ENCODE peak calls at places on chromosomes 3 and 15, in six cellular contexts. W is HCT116, R is GM12878, P is H1, X is K562, L is HepG2. T is an unnamed sample.

GRCh38 chr15:58019503-58020376 is 45.8 kb downstream of the ALDH1A2 start:
- DNase-seq in W (no peak), R (no peak), P (no peak), X (no peak), L (no peak), T (peak)

GRCh38 chr15:48671381-48672022 is 26.0 kb upstream of the FBN1 start:
- DNase-seq in W (no peak), R (no peak), P (no peak), X (peak), L (no peak), T (no peak)

GRCh38 chr3:64530434-64531049 is 157.3 kb downstream of the ADAMTS9 start:
- DNase-seq in W (peak), R (no peak), P (peak), X (peak), L (peak), T (peak)

GRCh38 chr3:17110665-17111396 is 226.1 kb downstream of the PLCL2 start:
- DNase-seq in W (no peak), R (no peak), P (no peak), X (no peak), L (no peak), T (no peak)

GRCh38 chr15:99315636-99316035 is 64.4 kb downstream of the LRRC28 start:
- DNase-seq in W (peak), R (no peak), P (no peak), X (no peak), L (no peak), T (no peak)

GRCh38 chr15:33094336-33094735 is 100.2 kb downstream of the FMN1 start:
- DNase-seq in W (no peak), R (no peak), P (no peak), X (no peak), L (no peak), T (peak)

GRCh38 chr15:49863431-49864205 is 242.8 kb downstream of the DTWD1 start:
- DNase-seq in W (no peak), R (no peak), P (no peak), X (no peak), L (no peak), T (no peak)

GRCh38 chr15:78987891-78988360 is 43.1 kb upstream of the CTSH start:
- DNase-seq in W (no peak), R (no peak), P (no peak), X (no peak), L (no peak), T (peak)

GRCh38 chr15:69119692-69120395 is 40.6 kb upstream of the GLCE start:
- DNase-seq in W (no peak), R (no peak), P (peak), X (no peak), L (no peak), T (no peak)

GRCh38 chr15:74788716-74789151 is 6.9 kb downstream of the CSK start:
- DNase-seq in W (no peak), R (peak), P (no peak), X (no peak), L (no peak), T (no peak)

GRCh38 chr3:72152551-72153476 is 367.9 kb upstream of the PROK2 start:
- DNase-seq in W (peak), R (no peak), P (no peak), X (peak), L (peak), T (peak)

GRCh38 chr3:184289426-184289938 is 9.6 kb upstream of the PSMD2 start:
- DNase-seq in W (peak), R (no peak), P (peak), X (peak), L (no peak), T (peak)

GRCh38 chr3:51024765-51025681 is 350.3 kb downstream of the DOCK3 start:
- DNase-seq in W (no peak), R (no peak), P (no peak), X (no peak), L (no peak), T (no peak)

GRCh38 chr3:170355738-170356595 is 1.5 kb upstream of the SKIL start:
- DNase-seq in W (no peak), R (peak), P (no peak), X (peak), L (no peak), T (peak)

GRCh38 chr3:53807117-53807521 is 39.1 kb downstream of the CHDH start:
- DNase-seq in W (no peak), R (no peak), P (no peak), X (no peak), L (no peak), T (no peak)

GRCh38 chr3:152272771-152273242 is 4.1 kb downstream of the MBNL1 start:
- DNase-seq in W (no peak), R (no peak), P (no peak), X (no peak), L (no peak), T (peak)

GRCh38 chr3:79368403-79368802 is 399.4 kb downstream of the ROBO1 start:
- DNase-seq in W (no peak), R (no peak), P (no peak), X (no peak), L (no peak), T (no peak)

GRCh38 chr3:144259267-144259666 is 287.6 kb downstream of the DIPK2A start:
- DNase-seq in W (no peak), R (no peak), P (no peak), X (no peak), L (no peak), T (no peak)

GRCh38 chr3:178498866-178499265 is 37.4 kb upstream of the KCNMB2 start:
- DNase-seq in W (no peak), R (no peak), P (no peak), X (no peak), L (no peak), T (no peak)

GRCh38 chr3:122668930-122669730 is 11.5 kb upstream of the PARP14 start:
- DNase-seq in W (peak), R (no peak), P (no peak), X (peak), L (peak), T (no peak)

GRCh38 chr3:177015881-177016280 is 181.4 kb downstream of the TBL1XR1 start:
- DNase-seq in W (no peak), R (no peak), P (no peak), X (no peak), L (no peak), T (no peak)

GRCh38 chr3:134796313-134797079 is 1.4 kb downstream of the EPHB1 start:
- DNase-seq in W (no peak), R (no peak), P (no peak), X (no peak), L (no peak), T (peak)

GRCh38 chr3:62113092-62113491 is 260.3 kb downstream of the FEZF2 start:
- DNase-seq in W (no peak), R (no peak), P (no peak), X (no peak), L (no peak), T (no peak)

GRCh38 chr3:177522051-177522450 is 324.8 kb upstream of the TBL1XR1 start:
- DNase-seq in W (no peak), R (no peak), P (no peak), X (no peak), L (peak), T (no peak)

GRCh38 chr3:110598847-110599490 is 472.6 kb upstream of the NECTIN3 start:
- DNase-seq in W (no peak), R (no peak), P (no peak), X (no peak), L (no peak), T (no peak)

GRCh38 chr3:158532099-158532734 is 38.8 kb upstream of the MLF1 start:
- DNase-seq in W (peak), R (no peak), P (no peak), X (peak), L (peak), T (peak)

GRCh38 chr3:96209703-96210102 is 604.7 kb upstream of the EPHA6 start:
- DNase-seq in W (no peak), R (no peak), P (no peak), X (no peak), L (no peak), T (no peak)

GRCh38 chr3:52227117-52227516 is 1.7 kb upstream of the TLR9 start:
- DNase-seq in W (no peak), R (no peak), P (no peak), X (no peak), L (no peak), T (no peak)

GRCh38 chr15:75577401-75578205 is 1.5 kb downstream of the PTPN9 start:
- DNase-seq in W (no peak), R (no peak), P (no peak), X (no peak), L (no peak), T (peak)

GRCh38 chr3:20182206-20182605 is 3.8 kb downstream of the SGO1 start:
- DNase-seq in W (no peak), R (no peak), P (no peak), X (no peak), L (no peak), T (peak)

GRCh38 chr3:30553641-30554316 is 52.6 kb upstream of the TGFBR2 start:
- DNase-seq in W (no peak), R (no peak), P (no peak), X (no peak), L (no peak), T (no peak)

DNA sequence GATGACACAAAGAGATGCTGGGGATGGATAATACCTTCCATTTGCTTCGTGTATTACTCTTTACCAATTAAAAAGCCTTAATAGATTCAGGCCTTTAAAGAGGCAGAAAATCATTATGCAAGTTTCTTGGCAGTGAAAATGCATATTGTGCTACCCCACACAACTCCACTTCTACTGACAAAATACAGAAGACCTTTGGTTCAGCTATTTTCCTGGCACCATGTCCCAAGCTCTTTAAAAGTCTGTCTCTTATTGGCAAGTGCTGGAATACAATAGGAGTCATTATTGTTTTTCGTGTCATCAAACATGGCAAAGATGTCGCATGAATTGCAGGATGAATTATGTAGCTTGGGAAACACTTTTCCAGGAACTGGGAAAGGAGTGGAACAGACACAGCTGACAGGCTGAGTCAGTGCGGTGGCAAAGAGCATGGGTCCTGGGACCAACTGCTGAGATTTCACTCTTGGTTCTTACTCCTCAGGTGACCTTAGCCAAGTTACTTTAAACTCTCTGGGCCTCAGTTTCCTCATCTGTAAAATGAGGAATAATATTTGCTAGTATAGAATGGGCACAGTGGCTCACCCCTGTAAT is 5.5 kb upstream of the TSPAN3 start:
- DNase-seq in W (no peak), R (no peak), P (no peak), X (no peak), L (no peak), T (no peak)
- TF ChIP-seq EZH2 in W (no peak), R (no peak), P (no peak), X (no peak), L (no peak), T (no peak)

GRCh38 chr3:10011644-10012043 is 14.6 kb upstream of the FANCD2 start:
- DNase-seq in W (no peak), R (no peak), P (no peak), X (no peak), L (no peak), T (no peak)

GRCh38 chr3:10012106-10012505 is 14.1 kb upstream of the FANCD2 start:
- DNase-seq in W (no peak), R (no peak), P (no peak), X (no peak), L (no peak), T (no peak)

GRCh38 chr3:10019326-10019725 is 6.9 kb upstream of the FANCD2 start:
- DNase-seq in W (no peak), R (no peak), P (no peak), X (no peak), L (no peak), T (no peak)

GRCh38 chr3:10017636-10018292 is 8.5 kb upstream of the FANCD2 start:
- DNase-seq in W (no peak), R (no peak), P (no peak), X (no peak), L (no peak), T (no peak)

GRCh38 chr3:10015476-10015904 is 10.7 kb upstream of the FANCD2 start:
- DNase-seq in W (no peak), R (no peak), P (no peak), X (no peak), L (no peak), T (peak)
- TF ChIP-seq MAX in W (no peak), R (no peak), P (no peak), X (no peak), L (no peak), T (no peak)

DNA sequence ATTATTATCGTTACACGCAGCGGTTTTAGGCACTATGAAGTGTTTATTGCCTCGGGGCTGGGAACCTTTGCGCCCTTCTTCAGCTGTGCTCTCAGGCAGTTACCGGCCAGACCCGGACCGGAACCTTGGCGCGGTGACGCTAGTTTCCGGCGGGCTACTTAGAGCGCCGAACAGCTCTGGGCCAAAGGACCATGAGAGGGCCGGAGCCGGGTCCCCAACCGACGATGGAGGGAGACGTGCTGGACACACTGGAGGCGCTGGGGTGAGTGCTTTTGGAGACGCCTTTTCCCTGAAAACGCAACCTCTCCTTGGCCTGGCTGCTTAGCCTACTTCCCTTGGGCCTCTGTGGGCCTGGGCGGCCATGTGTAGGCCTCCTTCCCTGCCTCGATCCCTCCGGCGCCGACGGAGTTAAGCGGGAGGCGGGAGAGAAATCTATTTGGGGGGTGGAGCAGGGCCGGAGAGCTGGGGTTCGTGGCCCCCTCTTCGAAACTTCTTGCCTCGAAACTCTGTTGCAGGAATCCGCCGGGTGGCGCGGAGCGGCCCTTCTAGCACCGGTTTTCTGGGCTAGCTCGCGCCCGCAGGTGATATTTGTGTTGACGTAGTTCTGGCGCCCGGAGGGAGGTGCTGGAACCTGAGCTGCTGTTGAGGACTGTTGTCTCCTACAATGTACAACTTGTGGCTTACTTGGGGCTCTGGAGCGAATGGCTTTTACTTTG is at the start of gene FAM98B:
- DNase-seq in W (peak), R (peak), P (peak), X (peak), L (peak), T (peak)
- TF ChIP-seq EZH2 in W (no peak), R (no peak), P (no peak), X (no peak), L (no peak), T (no peak)

GRCh38 chr3:140288575-140288974 is 353.6 kb downstream of the CLSTN2 start:
- DNase-seq in W (no peak), R (no peak), P (no peak), X (no peak), L (no peak), T (no peak)
- TF ChIP-seq MAX in W (no peak), R (no peak), P (no peak), X (no peak), L (no peak), T (no peak)

DNA sequence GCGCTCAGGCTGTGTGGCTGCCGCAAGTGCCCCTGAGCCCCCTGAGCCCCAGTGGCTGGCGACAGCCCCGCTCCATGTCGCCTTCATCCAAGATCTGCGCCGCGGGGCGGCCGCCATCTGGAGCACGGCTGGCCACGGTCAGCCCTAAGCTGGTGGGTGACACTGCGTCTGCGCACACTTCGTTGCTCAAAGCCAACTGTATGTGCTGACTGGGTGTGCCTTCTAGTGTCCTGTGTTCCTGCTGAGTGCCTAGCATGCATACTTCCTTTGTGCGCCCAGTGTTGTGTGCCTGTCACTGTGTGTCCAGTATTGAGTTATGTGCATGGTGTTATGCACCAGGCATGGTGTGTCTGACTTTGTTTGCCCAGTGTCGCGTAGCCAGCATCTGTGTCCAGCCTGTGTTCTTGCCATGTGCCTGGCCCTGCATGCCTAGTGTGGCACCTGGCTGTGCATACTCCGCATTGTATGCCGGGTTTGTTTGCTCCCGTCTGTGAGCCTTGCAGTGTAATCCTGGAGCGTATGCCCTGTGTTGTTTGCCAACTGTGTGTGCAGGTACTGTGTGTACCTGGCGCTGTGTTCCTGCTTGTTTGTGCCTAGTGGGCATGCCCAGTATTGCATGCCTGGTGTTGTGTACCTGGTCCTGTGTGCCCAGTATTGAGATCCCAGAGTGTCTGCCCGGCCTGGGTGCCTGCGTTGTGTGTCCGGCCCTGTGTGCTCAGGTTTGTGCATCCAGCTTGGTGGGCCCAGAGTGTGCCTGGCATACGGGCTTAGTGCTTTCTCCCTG is 54.7 kb upstream of the CHRNA7 start:
- DNase-seq in W (no peak), R (no peak), P (no peak), X (no peak), L (no peak), T (no peak)
- TF ChIP-seq EZH2 in W (no peak), R (no peak), P (no peak), X (no peak), L (no peak), T (no peak)

DNA sequence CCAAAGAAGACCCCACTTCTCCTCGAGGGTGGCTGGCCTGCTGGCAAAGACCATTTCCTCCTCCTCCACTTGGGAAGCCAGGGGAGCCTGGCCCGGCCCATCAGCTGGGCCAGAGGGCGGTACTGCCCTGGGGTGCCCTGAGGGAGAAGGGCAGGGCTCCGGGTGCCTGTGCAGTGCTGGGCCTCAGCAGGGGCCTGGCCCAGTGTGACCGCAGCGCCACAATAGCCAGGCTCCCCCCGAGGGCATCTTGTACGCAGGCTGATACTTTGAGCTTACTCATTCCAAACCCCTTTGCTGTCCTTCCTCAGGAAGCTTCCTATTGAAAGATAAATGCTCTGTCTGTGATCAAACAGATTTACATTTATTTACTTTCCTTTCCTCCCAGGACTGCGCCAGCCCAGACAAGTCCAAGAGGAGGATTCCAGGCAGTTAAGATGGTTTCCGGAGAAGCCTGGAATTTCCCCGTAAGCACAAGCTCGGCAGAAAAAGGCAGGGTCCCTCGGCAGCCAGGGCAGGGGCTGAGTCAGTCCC is 240.1 kb downstream of the XXYLT1 start:
- DNase-seq in W (no peak), R (no peak), P (no peak), X (no peak), L (peak), T (peak)
- TF ChIP-seq MAX in W (no peak), R (no peak), P (no peak), X (no peak), L (peak), T (no peak)

T was measured in endothelial cell of umbilical vein.